ENCODE peak calls at places on chromosomes 7 and 10, in six cellular contexts. L is neuronal stem cell, G is IMR-90, S is H1, E is H9, T is trophoblast cell. Z is an unnamed sample.

GRCh38 chr7:26449175-26450165 is 157.8 kb downstream of the SNX10 start:
- DNase-seq in L (no peak), G (peak; percentile 15), S (no peak), E (no peak), T (no peak), Z (peak; percentile 43)

GRCh38 chr7:70092314-70093303 is 494.3 kb downstream of the AUTS2 start:
- DNase-seq in L (no peak), G (peak; percentile 0), S (no peak), E (no peak), T (no peak), Z (no peak)

GRCh38 chr10:125742465-125742864 is 23.0 kb downstream of the EDRF1 start:
- DNase-seq in L (no peak), G (no peak), S (no peak), E (no peak), T (no peak), Z (peak; percentile 7)

GRCh38 chr10:132706701-132707100 is 79.2 kb downstream of the NKX6-2 start:
- DNase-seq in L (no peak), G (no peak), S (no peak), E (peak; percentile 17), T (no peak), Z (no peak)

GRCh38 chr7:123271231-123271630 is 71.5 kb upstream of the SLC13A1 start:
- DNase-seq in L (no peak), G (no peak), S (no peak), E (no peak), T (no peak), Z (peak; percentile 64)

GRCh38 chr10:3537518-3537917 is 247.5 kb downstream of the KLF6 start:
- DNase-seq in L (no peak), G (no peak), S (no peak), E (no peak), T (no peak), Z (no peak)

GRCh38 chr10:131757285-131758058 is 143.3 kb upstream of the PPP2R2D start:
- DNase-seq in L (no peak), G (no peak), S (no peak), E (no peak), T (no peak), Z (no peak)

GRCh38 chr7:4724648-4725013 is 42.5 kb downstream of the FOXK1 start:
- DNase-seq in L (no peak), G (peak; percentile 47), S (no peak), E (no peak), T (no peak), Z (peak; percentile 49)

GRCh38 chr7:156780724-156781455 is 112.1 kb downstream of the LMBR1 start:
- DNase-seq in L (no peak), G (no peak), S (no peak), E (no peak), T (no peak), Z (no peak)

GRCh38 chr7:116315803-116316202 is 105.5 kb downstream of the TES start:
- DNase-seq in L (no peak), G (no peak), S (no peak), E (no peak), T (no peak), Z (no peak)

GRCh38 chr7:139745330-139746143 is 32.3 kb downstream of the HIPK2 start:
- DNase-seq in L (no peak), G (no peak), S (no peak), E (no peak), T (no peak), Z (peak; percentile 80)

GRCh38 chr7:116582164-116582732 is 57.4 kb downstream of the CAV1 start:
- DNase-seq in L (no peak), G (peak; percentile 74), S (no peak), E (no peak), T (no peak), Z (peak; percentile 93)

GRCh38 chr7:15916666-15917388 is 230.3 kb upstream of the MEOX2 start:
- DNase-seq in L (no peak), G (peak; percentile 39), S (no peak), E (no peak), T (no peak), Z (peak; percentile 69)

GRCh38 chr7:117871778-117872538 is 1.3 kb downstream of the CTTNBP2 start:
- DNase-seq in L (peak; percentile 47), G (no peak), S (peak; percentile 68), E (peak; percentile 69), T (no peak), Z (peak; percentile 51)

GRCh38 chr7:99707096-99707495 is 27.3 kb upstream of the CYP3A5 start:
- DNase-seq in L (no peak), G (peak; percentile 21), S (no peak), E (no peak), T (no peak), Z (peak; percentile 20)
- H3K14ac ChIP-seq in L (no peak overlapping the region), G (no peak overlapping the region), S (no peak overlapping the region), E (no peak overlapping the region), T (no peak overlapping the region), Z (no peak overlapping the region)

GRCh38 chr7:7351156-7351555 is 168.8 kb downstream of the C1GALT1 start:
- DNase-seq in L (no peak), G (no peak), S (no peak), E (no peak), T (no peak), Z (no peak)
- H3K4ac ChIP-seq in L (no peak overlapping the region), G (no peak overlapping the region), S (peak overlapping the region; percentile 40), E (no peak overlapping the region), T (no peak overlapping the region), Z (no peak overlapping the region)

GRCh38 chr7:110894111-110894510 is 196.8 kb upstream of the LRRN3 start:
- DNase-seq in L (no peak), G (no peak), S (no peak), E (no peak), T (no peak), Z (no peak)
- H3K14ac ChIP-seq in L (no peak overlapping the region), G (no peak overlapping the region), S (no peak overlapping the region), E (no peak overlapping the region), T (no peak overlapping the region), Z (no peak overlapping the region)

GRCh38 chr10:21801609-21802008 is 201.9 kb downstream of the DNAJC1 start:
- DNase-seq in L (no peak), G (no peak), S (no peak), E (no peak), T (no peak), Z (no peak)

GRCh38 chr10:21803374-21803773 is 200.2 kb downstream of the DNAJC1 start:
- DNase-seq in L (no peak), G (no peak), S (no peak), E (no peak), T (no peak), Z (no peak)

GRCh38 chr10:21797984-21798765 is 205.4 kb downstream of the DNAJC1 start:
- DNase-seq in L (no peak), G (no peak), S (no peak), E (no peak), T (no peak), Z (no peak)

DNA sequence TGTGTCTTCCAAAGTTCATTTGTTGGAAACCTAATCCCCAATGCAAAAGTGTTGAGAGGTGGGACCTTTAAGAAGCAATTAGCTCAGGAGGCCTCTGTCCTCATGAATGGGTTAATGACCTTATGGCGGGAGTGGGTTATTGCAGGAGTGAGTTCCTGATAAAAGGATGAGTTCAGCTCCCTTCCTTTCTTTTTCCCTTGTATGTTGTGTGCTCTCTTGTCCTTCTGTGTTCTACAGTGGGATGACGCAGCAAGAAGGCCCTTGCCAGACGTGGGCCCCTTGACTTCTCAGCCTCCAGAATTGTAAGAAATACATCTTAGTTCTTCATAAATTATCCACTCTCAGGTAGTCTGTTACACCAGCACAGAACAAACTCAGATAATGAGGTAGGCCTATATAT is 206.0 kb downstream of the DNAJC1 start:
- DNase-seq in L (no peak), G (no peak), S (no peak), E (no peak), T (no peak), Z (no peak)
- H3K4ac ChIP-seq in L (no peak overlapping the region), G (no peak overlapping the region), S (no peak overlapping the region), E (no peak overlapping the region), T (no peak overlapping the region), Z (no peak overlapping the region)

DNA sequence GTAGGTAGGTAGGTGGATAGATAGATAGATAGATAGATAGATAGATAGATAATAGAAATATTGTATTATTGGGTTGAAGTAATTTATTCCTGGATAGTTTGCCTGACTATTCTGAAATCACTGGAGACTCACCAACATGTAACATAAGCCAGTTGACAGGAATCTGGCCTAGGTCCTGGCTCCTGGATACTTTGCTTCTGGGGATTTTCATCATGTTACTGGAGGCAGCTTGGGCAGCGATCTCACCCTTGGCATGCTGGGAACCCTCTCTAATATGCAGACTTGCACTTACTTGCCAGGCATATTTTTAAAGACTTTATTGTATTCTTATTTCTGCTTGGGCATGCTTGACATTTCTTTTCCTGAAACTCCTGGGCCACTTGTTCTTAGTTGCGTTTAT is 709.1 kb upstream of the FZD8 start:
- DNase-seq in L (no peak), G (no peak), S (no peak), E (no peak), T (no peak), Z (no peak)
- H3K14ac ChIP-seq in L (no peak overlapping the region), G (no peak overlapping the region), S (no peak overlapping the region), E (no peak overlapping the region), T (no peak overlapping the region), Z (no peak overlapping the region)

DNA sequence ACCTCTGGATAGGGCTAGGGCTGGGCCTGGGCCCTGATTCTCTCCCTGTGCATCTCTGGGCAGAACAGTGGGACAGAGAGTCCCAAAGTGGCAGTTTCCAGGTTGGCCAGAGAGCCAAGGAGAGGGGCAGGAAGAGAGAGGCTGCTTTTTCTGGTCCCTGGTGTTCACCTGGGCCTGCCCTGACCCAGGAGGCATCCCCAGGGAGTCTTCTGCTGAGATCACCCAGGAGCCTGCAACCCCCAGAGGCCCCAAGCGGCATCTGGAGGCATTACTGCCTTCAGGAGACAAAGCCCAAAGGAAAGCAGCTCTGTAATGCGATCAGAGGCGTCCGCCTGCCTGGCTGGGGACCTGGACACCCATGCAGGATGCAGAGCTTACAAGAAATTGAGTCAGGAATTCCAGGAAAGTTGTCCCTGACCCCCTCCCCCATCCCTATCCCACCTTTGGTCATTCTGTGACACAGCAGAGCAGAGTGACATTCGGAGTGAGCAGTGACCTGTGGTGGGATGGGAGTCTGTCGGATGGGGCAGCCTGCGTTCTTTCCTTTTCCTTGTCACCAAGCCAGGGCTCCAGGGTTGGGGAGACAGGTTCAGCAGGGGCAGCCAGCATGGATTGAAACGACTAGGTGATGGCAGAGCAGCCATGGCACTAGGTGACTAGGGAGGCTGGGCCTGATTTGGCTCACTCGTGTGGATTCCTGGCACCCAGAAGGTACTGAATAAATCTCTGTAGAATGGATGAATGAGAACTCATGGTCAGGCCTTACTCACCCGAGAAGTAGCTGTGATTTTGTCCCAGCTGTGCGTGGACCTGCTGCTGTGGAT is 10.4 kb downstream of the UNC5B start:
- DNase-seq in L (no peak), G (peak; percentile 79), S (no peak), E (peak; percentile 63), T (no peak), Z (peak; percentile 47)
- H3K4ac ChIP-seq in L (no peak overlapping the region), G (no peak overlapping the region), S (no peak overlapping the region), E (no peak overlapping the region), T (peak overlapping the region; percentile 38), Z (no peak overlapping the region)

DNA sequence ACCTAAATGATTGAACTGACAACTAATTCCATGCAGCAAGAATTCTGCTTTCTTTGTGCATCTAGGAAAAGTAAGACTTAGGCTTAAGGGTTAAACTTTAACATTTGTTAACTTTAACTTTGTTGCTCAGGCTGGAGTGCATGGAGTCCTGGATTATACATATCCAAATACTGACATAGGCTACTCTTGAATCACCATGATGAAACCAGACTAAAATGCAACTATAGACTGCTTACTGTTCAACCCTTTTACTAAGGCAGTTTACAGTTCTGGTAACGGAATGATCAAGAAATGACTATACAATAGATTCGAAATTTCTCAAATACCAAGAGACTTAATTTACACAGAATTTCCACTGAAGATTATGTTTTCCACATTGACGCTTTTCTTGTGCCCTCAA is 52.0 kb downstream of the PUS7 start:
- DNase-seq in L (no peak), G (peak; percentile 58), S (no peak), E (no peak), T (no peak), Z (no peak)
- H3K14ac ChIP-seq in L (no peak overlapping the region), G (no peak overlapping the region), S (no peak overlapping the region), E (no peak overlapping the region), T (no peak overlapping the region), Z (no peak overlapping the region)